ENCODE peak calls at places on chromosome 20, in nine cellular contexts. One of them, this sample, is unnamed.

GRCh38 chr20:63495771-63496403 is 3.0 kb downstream of the EEF1A2 start:
- DNase-seq in activated CD4-positive, alpha-beta memory T cell treated with anti-CD3 and anti-CD28 coated beads, Interleukin-2, amount 10 ng/mL, durations not matched to agents 7 days and 5 days: peak; percentile 76
- DNase-seq in cardiac fibroblast: peak; percentile 45
- DNase-seq in T-helper 9 cell: peak; percentile 84
- DNase-seq in transverse colon: peak; percentile 71
- DNase-seq in COR-L47: peak; percentile 54
- DNase-seq in stimulated activated naive B cell treated with anti-CD40 and anti-IgM and Interleukin-4, amounts not matched to agents 10 μg/mL and 1 μg/mL and 100 μg/mL, for 72 hours: peak; percentile 39
- DNase-seq in CD4-positive, alpha-beta memory T cell: peak; percentile 65
- DNase-seq in hippocampal formation: peak; percentile 50
- DNase-seq in this sample: no peak

GRCh38 chr20:3800256-3800877 is 4.3 kb downstream of the CDC25B start:
- DNase-seq in activated CD4-positive, alpha-beta memory T cell treated with anti-CD3 and anti-CD28 coated beads, Interleukin-2, amount 10 ng/mL, durations not matched to agents 7 days and 5 days: no peak
- DNase-seq in cardiac fibroblast: no peak
- DNase-seq in T-helper 9 cell: no peak
- DNase-seq in transverse colon: no peak
- DNase-seq in COR-L47: no peak
- DNase-seq in stimulated activated naive B cell treated with anti-CD40 and anti-IgM and Interleukin-4, amounts not matched to agents 10 μg/mL and 1 μg/mL and 100 μg/mL, for 72 hours: no peak
- DNase-seq in CD4-positive, alpha-beta memory T cell: no peak
- DNase-seq in hippocampal formation: no peak
- DNase-seq in this sample: no peak

GRCh38 chr20:36128463-36129176 is 25.9 kb upstream of the EPB41L1 start:
- DNase-seq in activated CD4-positive, alpha-beta memory T cell treated with anti-CD3 and anti-CD28 coated beads, Interleukin-2, amount 10 ng/mL, durations not matched to agents 7 days and 5 days: no peak
- DNase-seq in cardiac fibroblast: peak; percentile 61
- DNase-seq in T-helper 9 cell: no peak
- DNase-seq in transverse colon: no peak
- DNase-seq in COR-L47: no peak
- DNase-seq in stimulated activated naive B cell treated with anti-CD40 and anti-IgM and Interleukin-4, amounts not matched to agents 10 μg/mL and 1 μg/mL and 100 μg/mL, for 72 hours: no peak
- DNase-seq in CD4-positive, alpha-beta memory T cell: no peak
- DNase-seq in hippocampal formation: no peak
- DNase-seq in this sample: no peak

GRCh38 chr20:11769825-11770224 is 147.9 kb upstream of the BTBD3 start:
- DNase-seq in activated CD4-positive, alpha-beta memory T cell treated with anti-CD3 and anti-CD28 coated beads, Interleukin-2, amount 10 ng/mL, durations not matched to agents 7 days and 5 days: no peak
- DNase-seq in cardiac fibroblast: no peak
- DNase-seq in T-helper 9 cell: no peak
- DNase-seq in transverse colon: no peak
- DNase-seq in COR-L47: no peak
- DNase-seq in stimulated activated naive B cell treated with anti-CD40 and anti-IgM and Interleukin-4, amounts not matched to agents 10 μg/mL and 1 μg/mL and 100 μg/mL, for 72 hours: no peak
- DNase-seq in CD4-positive, alpha-beta memory T cell: no peak
- DNase-seq in hippocampal formation: no peak
- DNase-seq in this sample: no peak

GRCh38 chr20:5078399-5078958 is 41.3 kb downstream of the PCNA start:
- DNase-seq in activated CD4-positive, alpha-beta memory T cell treated with anti-CD3 and anti-CD28 coated beads, Interleukin-2, amount 10 ng/mL, durations not matched to agents 7 days and 5 days: peak; percentile 90
- DNase-seq in cardiac fibroblast: peak; percentile 58
- DNase-seq in T-helper 9 cell: peak; percentile 48
- DNase-seq in transverse colon: peak; percentile 83
- DNase-seq in COR-L47: no peak
- DNase-seq in stimulated activated naive B cell treated with anti-CD40 and anti-IgM and Interleukin-4, amounts not matched to agents 10 μg/mL and 1 μg/mL and 100 μg/mL, for 72 hours: peak; percentile 80
- DNase-seq in CD4-positive, alpha-beta memory T cell: peak; percentile 81
- DNase-seq in hippocampal formation: peak; percentile 56
- DNase-seq in this sample: peak; percentile 98

GRCh38 chr20:2365666-2366065 is 15.0 kb upstream of the TGM6 start:
- DNase-seq in activated CD4-positive, alpha-beta memory T cell treated with anti-CD3 and anti-CD28 coated beads, Interleukin-2, amount 10 ng/mL, durations not matched to agents 7 days and 5 days: no peak
- DNase-seq in cardiac fibroblast: no peak
- DNase-seq in T-helper 9 cell: no peak
- DNase-seq in transverse colon: no peak
- DNase-seq in COR-L47: no peak
- DNase-seq in stimulated activated naive B cell treated with anti-CD40 and anti-IgM and Interleukin-4, amounts not matched to agents 10 μg/mL and 1 μg/mL and 100 μg/mL, for 72 hours: no peak
- DNase-seq in CD4-positive, alpha-beta memory T cell: no peak
- DNase-seq in hippocampal formation: no peak
- DNase-seq in this sample: no peak

GRCh38 chr20:31535298-31535697 is 21.1 kb downstream of the HM13 start:
- DNase-seq in activated CD4-positive, alpha-beta memory T cell treated with anti-CD3 and anti-CD28 coated beads, Interleukin-2, amount 10 ng/mL, durations not matched to agents 7 days and 5 days: no peak
- DNase-seq in cardiac fibroblast: no peak
- DNase-seq in T-helper 9 cell: no peak
- DNase-seq in transverse colon: no peak
- DNase-seq in COR-L47: no peak
- DNase-seq in stimulated activated naive B cell treated with anti-CD40 and anti-IgM and Interleukin-4, amounts not matched to agents 10 μg/mL and 1 μg/mL and 100 μg/mL, for 72 hours: no peak
- DNase-seq in CD4-positive, alpha-beta memory T cell: no peak
- DNase-seq in hippocampal formation: no peak
- DNase-seq in this sample: no peak

GRCh38 chr20:57027752-57028151 is 238.7 kb downstream of the BMP7 start:
- DNase-seq in activated CD4-positive, alpha-beta memory T cell treated with anti-CD3 and anti-CD28 coated beads, Interleukin-2, amount 10 ng/mL, durations not matched to agents 7 days and 5 days: no peak
- DNase-seq in cardiac fibroblast: no peak
- DNase-seq in T-helper 9 cell: no peak
- DNase-seq in transverse colon: no peak
- DNase-seq in COR-L47: no peak
- DNase-seq in stimulated activated naive B cell treated with anti-CD40 and anti-IgM and Interleukin-4, amounts not matched to agents 10 μg/mL and 1 μg/mL and 100 μg/mL, for 72 hours: no peak
- DNase-seq in CD4-positive, alpha-beta memory T cell: no peak
- DNase-seq in hippocampal formation: no peak
- DNase-seq in this sample: no peak

GRCh38 chr20:39943336-39943735 is 745.7 kb downstream of the MAFB start:
- DNase-seq in activated CD4-positive, alpha-beta memory T cell treated with anti-CD3 and anti-CD28 coated beads, Interleukin-2, amount 10 ng/mL, durations not matched to agents 7 days and 5 days: no peak
- DNase-seq in cardiac fibroblast: no peak
- DNase-seq in T-helper 9 cell: no peak
- DNase-seq in transverse colon: no peak
- DNase-seq in COR-L47: no peak
- DNase-seq in stimulated activated naive B cell treated with anti-CD40 and anti-IgM and Interleukin-4, amounts not matched to agents 10 μg/mL and 1 μg/mL and 100 μg/mL, for 72 hours: no peak
- DNase-seq in CD4-positive, alpha-beta memory T cell: no peak
- DNase-seq in hippocampal formation: no peak
- DNase-seq in this sample: no peak

GRCh38 chr20:34537651-34538050 is 20.9 kb upstream of the MAP1LC3A start:
- DNase-seq in activated CD4-positive, alpha-beta memory T cell treated with anti-CD3 and anti-CD28 coated beads, Interleukin-2, amount 10 ng/mL, durations not matched to agents 7 days and 5 days: no peak
- DNase-seq in cardiac fibroblast: no peak
- DNase-seq in T-helper 9 cell: no peak
- DNase-seq in transverse colon: no peak
- DNase-seq in COR-L47: no peak
- DNase-seq in stimulated activated naive B cell treated with anti-CD40 and anti-IgM and Interleukin-4, amounts not matched to agents 10 μg/mL and 1 μg/mL and 100 μg/mL, for 72 hours: no peak
- DNase-seq in CD4-positive, alpha-beta memory T cell: no peak
- DNase-seq in hippocampal formation: no peak
- DNase-seq in this sample: no peak

GRCh38 chr20:47784599-47785320 is 521 bp downstream of the SULF2 start:
- DNase-seq in activated CD4-positive, alpha-beta memory T cell treated with anti-CD3 and anti-CD28 coated beads, Interleukin-2, amount 10 ng/mL, durations not matched to agents 7 days and 5 days: no peak
- DNase-seq in cardiac fibroblast: peak; percentile 66
- DNase-seq in T-helper 9 cell: no peak
- DNase-seq in transverse colon: peak; percentile 27
- DNase-seq in COR-L47: no peak
- DNase-seq in stimulated activated naive B cell treated with anti-CD40 and anti-IgM and Interleukin-4, amounts not matched to agents 10 μg/mL and 1 μg/mL and 100 μg/mL, for 72 hours: no peak
- DNase-seq in CD4-positive, alpha-beta memory T cell: no peak
- DNase-seq in hippocampal formation: no peak
- DNase-seq in this sample: no peak

GRCh38 chr20:11687546-11688292 is 230.0 kb upstream of the BTBD3 start:
- DNase-seq in activated CD4-positive, alpha-beta memory T cell treated with anti-CD3 and anti-CD28 coated beads, Interleukin-2, amount 10 ng/mL, durations not matched to agents 7 days and 5 days: no peak
- DNase-seq in cardiac fibroblast: no peak
- DNase-seq in T-helper 9 cell: no peak
- DNase-seq in transverse colon: no peak
- DNase-seq in COR-L47: peak; percentile 53
- DNase-seq in stimulated activated naive B cell treated with anti-CD40 and anti-IgM and Interleukin-4, amounts not matched to agents 10 μg/mL and 1 μg/mL and 100 μg/mL, for 72 hours: no peak
- DNase-seq in CD4-positive, alpha-beta memory T cell: no peak
- DNase-seq in hippocampal formation: no peak
- DNase-seq in this sample: no peak

GRCh38 chr20:2109425-2110210 is 8.0 kb downstream of the STK35 start:
- DNase-seq in activated CD4-positive, alpha-beta memory T cell treated with anti-CD3 and anti-CD28 coated beads, Interleukin-2, amount 10 ng/mL, durations not matched to agents 7 days and 5 days: no peak
- DNase-seq in cardiac fibroblast: no peak
- DNase-seq in T-helper 9 cell: no peak
- DNase-seq in transverse colon: peak; percentile 46
- DNase-seq in COR-L47: no peak
- DNase-seq in stimulated activated naive B cell treated with anti-CD40 and anti-IgM and Interleukin-4, amounts not matched to agents 10 μg/mL and 1 μg/mL and 100 μg/mL, for 72 hours: no peak
- DNase-seq in CD4-positive, alpha-beta memory T cell: no peak
- DNase-seq in hippocampal formation: peak; percentile 28
- DNase-seq in this sample: no peak

GRCh38 chr20:14622796-14623195 is 285.4 kb upstream of the FLRT3 start:
- DNase-seq in activated CD4-positive, alpha-beta memory T cell treated with anti-CD3 and anti-CD28 coated beads, Interleukin-2, amount 10 ng/mL, durations not matched to agents 7 days and 5 days: no peak
- DNase-seq in cardiac fibroblast: peak; percentile 58
- DNase-seq in T-helper 9 cell: no peak
- DNase-seq in transverse colon: no peak
- DNase-seq in COR-L47: no peak
- DNase-seq in stimulated activated naive B cell treated with anti-CD40 and anti-IgM and Interleukin-4, amounts not matched to agents 10 μg/mL and 1 μg/mL and 100 μg/mL, for 72 hours: no peak
- DNase-seq in CD4-positive, alpha-beta memory T cell: no peak
- DNase-seq in hippocampal formation: no peak
- DNase-seq in this sample: no peak

GRCh38 chr20:31605902-31606677 is 1.0 kb downstream of the ID1 start:
- DNase-seq in activated CD4-positive, alpha-beta memory T cell treated with anti-CD3 and anti-CD28 coated beads, Interleukin-2, amount 10 ng/mL, durations not matched to agents 7 days and 5 days: peak; percentile 18
- DNase-seq in cardiac fibroblast: peak; percentile 34
- DNase-seq in T-helper 9 cell: no peak
- DNase-seq in transverse colon: peak; percentile 57
- DNase-seq in COR-L47: peak; percentile 56
- DNase-seq in stimulated activated naive B cell treated with anti-CD40 and anti-IgM and Interleukin-4, amounts not matched to agents 10 μg/mL and 1 μg/mL and 100 μg/mL, for 72 hours: no peak
- DNase-seq in CD4-positive, alpha-beta memory T cell: peak; percentile 11
- DNase-seq in hippocampal formation: no peak
- DNase-seq in this sample: no peak

GRCh38 chr20:62132421-62132820 is 10.1 kb downstream of the LSM14B start:
- DNase-seq in activated CD4-positive, alpha-beta memory T cell treated with anti-CD3 and anti-CD28 coated beads, Interleukin-2, amount 10 ng/mL, durations not matched to agents 7 days and 5 days: no peak
- DNase-seq in cardiac fibroblast: no peak
- DNase-seq in T-helper 9 cell: no peak
- DNase-seq in transverse colon: no peak
- DNase-seq in COR-L47: no peak
- DNase-seq in stimulated activated naive B cell treated with anti-CD40 and anti-IgM and Interleukin-4, amounts not matched to agents 10 μg/mL and 1 μg/mL and 100 μg/mL, for 72 hours: no peak
- DNase-seq in CD4-positive, alpha-beta memory T cell: no peak
- DNase-seq in hippocampal formation: no peak
- DNase-seq in this sample: no peak

GRCh38 chr20:64116541-64117423 is 9.4 kb upstream of the NPBWR2 start:
- DNase-seq in activated CD4-positive, alpha-beta memory T cell treated with anti-CD3 and anti-CD28 coated beads, Interleukin-2, amount 10 ng/mL, durations not matched to agents 7 days and 5 days: no peak
- DNase-seq in cardiac fibroblast: no peak
- DNase-seq in T-helper 9 cell: no peak
- DNase-seq in transverse colon: peak; percentile 6
- DNase-seq in COR-L47: no peak
- DNase-seq in stimulated activated naive B cell treated with anti-CD40 and anti-IgM and Interleukin-4, amounts not matched to agents 10 μg/mL and 1 μg/mL and 100 μg/mL, for 72 hours: no peak
- DNase-seq in CD4-positive, alpha-beta memory T cell: no peak
- DNase-seq in hippocampal formation: no peak
- DNase-seq in this sample: no peak

GRCh38 chr20:45823949-45824835 is 2.9 kb downstream of the TNNC2 start:
- DNase-seq in activated CD4-positive, alpha-beta memory T cell treated with anti-CD3 and anti-CD28 coated beads, Interleukin-2, amount 10 ng/mL, durations not matched to agents 7 days and 5 days: peak; percentile 59
- DNase-seq in cardiac fibroblast: peak; percentile 66
- DNase-seq in T-helper 9 cell: peak; percentile 36
- DNase-seq in transverse colon: peak; percentile 72
- DNase-seq in COR-L47: peak; percentile 29
- DNase-seq in stimulated activated naive B cell treated with anti-CD40 and anti-IgM and Interleukin-4, amounts not matched to agents 10 μg/mL and 1 μg/mL and 100 μg/mL, for 72 hours: peak; percentile 13
- DNase-seq in CD4-positive, alpha-beta memory T cell: peak; percentile 47
- DNase-seq in hippocampal formation: no peak
- DNase-seq in this sample: no peak

This sample was measured in GM12878.